ENCODE peak calls at places on chromosomes 7 and 10, in five cellular contexts. J is sigmoid colon, P is stomach, B is HCT116, V is GM12891. C is an unnamed sample.

GRCh38 chr10:128013626-128014025 is 106.7 kb downstream of the PTPRE start:
- DNase-seq in V (no peak), B (no peak), P (no peak), J (peak), C (no peak)

GRCh38 chr7:30613366-30614325 is 19.0 kb downstream of the GARS1 start:
- DNase-seq in B (no peak), J (no peak), P (no peak), V (no peak), C (no peak)

GRCh38 chr10:11882646-11883375 is 59.7 kb downstream of the PROSER2 start:
- DNase-seq in B (no peak), J (peak), P (no peak), V (no peak), C (no peak)

GRCh38 chr10:34996843-34997242 is 93.3 kb downstream of the CUL2 start:
- DNase-seq in P (no peak), J (no peak), V (no peak), B (no peak), C (no peak)

GRCh38 chr7:96665689-96666088 is 44.0 kb downstream of the SEM1 start:
- DNase-seq in B (no peak), P (no peak), V (no peak), J (no peak), C (no peak)

GRCh38 chr7:79504607-79505389 is 51.3 kb upstream of the MAGI2 start:
- DNase-seq in P (no peak), J (no peak), V (no peak), B (peak), C (no peak)

GRCh38 chr7:155205368-155206285 is 92.1 kb upstream of the INSIG1 start:
- DNase-seq in B (peak), V (peak), P (peak), J (peak), C (peak)

GRCh38 chr10:59222788-59223187 is 46.3 kb downstream of the PHYHIPL start:
- DNase-seq in B (no peak), V (no peak), J (no peak), P (no peak), C (no peak)

GRCh38 chr10:36111676-36112075 is 469.6 kb upstream of the FZD8 start:
- DNase-seq in P (no peak), V (no peak), J (no peak), B (no peak), C (no peak)

GRCh38 chr10:70620020-70620289 is 17.4 kb upstream of the PRF1 start:
- DNase-seq in B (no peak), V (no peak), J (no peak), P (no peak), C (no peak)

GRCh38 chr10:120578890-120579289 is 121.9 kb downstream of the PLPP4 start:
- DNase-seq in P (no peak), J (no peak), B (no peak), V (no peak), C (no peak)

GRCh38 chr10:113689574-113689973 is 9.9 kb downstream of the CASP7 start:
- DNase-seq in J (no peak), B (no peak), V (no peak), P (no peak), C (no peak)

GRCh38 chr10:110420401-110421193 is 77.1 kb upstream of the DUSP5 start:
- DNase-seq in V (no peak), P (peak), B (no peak), J (no peak), C (no peak)

GRCh38 chr10:96890172-96890513 is 58.0 kb downstream of the LCOR start:
- DNase-seq in V (no peak), P (no peak), B (no peak), J (no peak), C (no peak)

GRCh38 chr10:102726274-102726673 is 11.8 kb downstream of the SFXN2 start:
- DNase-seq in J (no peak), V (no peak), B (no peak), P (no peak), C (no peak)

GRCh38 chr7:125390866-125391265 is 461.2 kb upstream of the POT1 start:
- DNase-seq in B (no peak), J (no peak), V (no peak), P (no peak), C (no peak)

GRCh38 chr7:83643754-83644153 is 5.2 kb downstream of the SEMA3E start:
- DNase-seq in J (no peak), V (no peak), P (no peak), B (no peak), C (no peak)

GRCh38 chr10:66637273-66638036 is 288.4 kb upstream of the LRRTM3 start:
- DNase-seq in P (no peak), B (no peak), J (no peak), V (no peak), C (no peak)

GRCh38 chr10:3527144-3527543 is 257.9 kb downstream of the KLF6 start:
- DNase-seq in J (no peak), V (no peak), P (no peak), B (no peak), C (no peak)

GRCh38 chr7:2218444-2218785 is 14.3 kb downstream of the MAD1L1 start:
- DNase-seq in P (no peak), V (no peak), J (no peak), B (no peak), C (no peak)

GRCh38 chr10:103262229-103262628 is 14.7 kb upstream of the INA start:
- DNase-seq in B (no peak), P (no peak), J (no peak), V (no peak), C (no peak)

GRCh38 chr7:36526720-36527548 is 137.3 kb downstream of the ANLN start:
- DNase-seq in V (no peak), B (peak), P (no peak), J (no peak), C (no peak)

GRCh38 chr10:26911811-26912461 is 51.2 kb upstream of the ABI1 start:
- DNase-seq in P (no peak), V (no peak), J (no peak), B (no peak), C (no peak)

GRCh38 chr10:21497177-21497807 is 28.2 kb downstream of the SKIDA1 start:
- DNase-seq in B (peak), J (peak), P (peak), V (no peak), C (no peak)
- TF ChIP-seq POLR2A in B (peak), J (no peak), P (no peak), V (no peak), C (no peak)

DNA sequence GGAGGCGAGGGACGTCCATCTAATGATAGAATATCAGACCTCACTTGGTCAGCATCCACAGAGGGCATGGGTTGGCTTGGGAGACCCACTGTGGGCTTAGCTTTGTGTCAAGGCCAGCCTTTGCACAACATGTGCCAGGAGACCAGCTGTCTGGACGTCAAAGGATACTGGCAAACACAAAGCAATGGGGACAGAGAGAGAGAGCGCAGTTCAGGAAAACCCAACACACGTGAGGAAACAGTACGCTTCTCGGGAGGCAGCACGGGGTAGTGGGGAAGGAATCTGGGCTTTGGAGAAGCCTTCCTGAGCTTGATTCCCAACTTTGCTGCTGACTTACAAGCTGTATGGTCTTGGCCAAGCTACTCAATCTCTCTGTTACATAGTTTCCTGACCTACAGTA is 14.7 kb downstream of the PRLHR start:
- DNase-seq in P (no peak), V (no peak), J (no peak), B (no peak), C (no peak)
- TF ChIP-seq POLR2AphosphoS5 in P (no peak), V (no peak), J (no peak), B (no peak), C (no peak)

GRCh38 chr10:74176380-74177139 is 25.5 kb downstream of the ADK start:
- DNase-seq in V (peak), P (peak), B (peak), J (peak), C (peak)
- TF ChIP-seq POLR2A in V (peak), P (peak), B (peak), J (peak), C (peak)

GRCh38 chr7:38367301-38367700 is 93.9 kb upstream of the TARP start:
- DNase-seq in B (no peak), V (no peak), J (no peak), P (no peak), C (no peak)

GRCh38 chr7:38374507-38374906 is 101.1 kb upstream of the TARP start:
- DNase-seq in J (no peak), B (no peak), V (no peak), P (no peak), C (no peak)

GRCh38 chr7:38368191-38368605 is 94.8 kb upstream of the TARP start:
- DNase-seq in V (peak), J (peak), B (peak), P (peak), C (no peak)

GRCh38 chr7:38373155-38373554 is 99.7 kb upstream of the TARP start:
- DNase-seq in J (no peak), B (no peak), P (no peak), V (no peak), C (no peak)

GRCh38 chr7:38369816-38370493 is 96.5 kb upstream of the TARP start:
- DNase-seq in P (peak), J (peak), B (peak), V (peak), C (no peak)
- TF ChIP-seq POLR2AphosphoS5 in P (no peak), J (no peak), B (no peak), V (no peak), C (no peak)

DNA sequence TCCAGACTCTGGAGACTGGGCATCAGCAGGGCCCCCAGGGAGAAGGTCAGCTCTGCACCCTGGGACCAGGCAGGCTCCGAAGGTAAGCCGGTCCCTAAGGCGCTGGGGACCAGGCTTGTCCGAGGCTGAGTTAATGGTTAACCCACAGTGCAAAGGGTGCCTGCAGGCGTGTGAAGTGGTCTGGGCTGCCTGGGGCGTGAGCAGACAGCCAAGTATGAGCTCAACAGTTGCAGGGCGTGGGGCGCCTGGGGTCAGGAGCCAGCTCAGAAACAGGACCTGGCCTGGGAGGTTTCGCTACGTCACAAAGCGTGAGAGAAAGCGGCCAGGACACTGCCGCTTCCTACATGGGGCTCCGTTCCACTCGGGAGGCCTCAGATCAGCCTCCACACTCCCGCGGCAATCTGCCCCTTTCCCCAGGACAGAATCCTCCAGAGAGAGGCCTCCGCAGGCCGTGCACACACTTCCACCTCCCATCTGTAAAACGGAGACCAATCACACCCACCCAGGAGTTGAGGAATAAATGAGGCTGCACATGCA is 16.0 kb downstream of the PDGFA start:
- DNase-seq in P (peak), B (no peak), J (peak), V (no peak), C (no peak)
- TF ChIP-seq POLR2A in P (no peak), B (no peak), J (peak), V (no peak), C (no peak)

DNA sequence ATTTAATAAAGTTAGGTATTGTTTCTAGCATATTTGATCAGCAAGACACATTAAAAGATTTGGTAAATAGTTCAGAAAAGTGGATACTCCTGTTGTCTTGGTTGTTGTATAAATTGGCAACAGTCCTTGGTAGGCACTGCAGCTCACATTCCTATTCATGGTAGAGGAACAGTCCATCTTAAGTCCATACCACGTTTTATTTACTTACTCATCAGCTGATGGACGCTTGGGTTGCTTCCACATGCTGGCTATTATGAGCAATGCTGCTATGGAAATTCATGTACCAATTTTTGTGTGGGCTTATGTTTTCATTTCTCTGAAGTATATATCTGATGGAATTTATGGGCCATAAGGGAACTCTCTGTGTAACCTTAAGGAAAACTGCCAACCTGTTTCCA is 43.3 kb downstream of the C10orf120 start:
- DNase-seq in J (peak), B (no peak), P (no peak), V (no peak), C (no peak)
- TF ChIP-seq POLR2AphosphoS5 in J (no peak), B (no peak), P (no peak), V (no peak), C (no peak)

GRCh38 chr7:113610572-113610971 is 308.2 kb downstream of the PPP1R3A start:
- DNase-seq in P (no peak), B (no peak), J (no peak), V (no peak), C (no peak)
- TF ChIP-seq POLR2A in P (no peak), B (no peak), J (no peak), V (no peak), C (no peak)